ENCODE peak calls at places on chromosome 14, in seven cellular contexts. G, P, U, N, K, D and B are unnamed samples.

GRCh38 chr14:54420478-54421116 is 20.6 kb downstream of the CNIH1 start:
- DNase-seq in G (peak), P (no peak), U (peak), N (peak), K (no peak), D (peak), B (peak)

GRCh38 chr14:20278414-20278813 is 27.3 kb downstream of the TTC5 start:
- DNase-seq in G (no peak), P (no peak), U (no peak), N (peak), K (no peak), D (no peak), B (peak)

GRCh38 chr14:102594514-102595175 is 2.2 kb downstream of the RCOR1 start:
- DNase-seq in G (peak), P (no peak), U (no peak), N (peak), K (no peak), D (peak), B (peak)

GRCh38 chr14:91018465-91018864 is 42.0 kb downstream of the RPS6KA5 start:
- DNase-seq in G (no peak), P (no peak), U (no peak), N (no peak), K (no peak), D (no peak), B (no peak)

GRCh38 chr14:33414041-33414440 is 475.4 kb downstream of the NPAS3 start:
- DNase-seq in G (peak), P (no peak), U (no peak), N (no peak), K (no peak), D (no peak), B (peak)

GRCh38 chr14:50943943-50944646 is at the start of gene PYGL:
- DNase-seq in G (peak), P (peak), U (no peak), N (peak), K (peak), D (peak), B (peak)

GRCh38 chr14:29144598-29144997 is 378.0 kb downstream of the FOXG1 start:
- DNase-seq in G (no peak), P (no peak), U (no peak), N (peak), K (no peak), D (peak), B (no peak)

GRCh38 chr14:54329082-54329695 is 67.6 kb upstream of the CDKN3 start:
- DNase-seq in G (peak), P (peak), U (peak), N (peak), K (peak), D (peak), B (peak)

GRCh38 chr14:88225721-88226120 is 97.3 kb downstream of the KCNK10 start:
- DNase-seq in G (no peak), P (no peak), U (no peak), N (no peak), K (peak), D (peak), B (no peak)

GRCh38 chr14:91464615-91465205 is 45.4 kb downstream of the PPP4R3A start:
- DNase-seq in G (peak), P (no peak), U (no peak), N (no peak), K (peak), D (no peak), B (no peak)

GRCh38 chr14:54537651-54538050 is 27.9 kb downstream of the CGRRF1 start:
- DNase-seq in G (no peak), P (no peak), U (no peak), N (no peak), K (no peak), D (no peak), B (no peak)

DNA sequence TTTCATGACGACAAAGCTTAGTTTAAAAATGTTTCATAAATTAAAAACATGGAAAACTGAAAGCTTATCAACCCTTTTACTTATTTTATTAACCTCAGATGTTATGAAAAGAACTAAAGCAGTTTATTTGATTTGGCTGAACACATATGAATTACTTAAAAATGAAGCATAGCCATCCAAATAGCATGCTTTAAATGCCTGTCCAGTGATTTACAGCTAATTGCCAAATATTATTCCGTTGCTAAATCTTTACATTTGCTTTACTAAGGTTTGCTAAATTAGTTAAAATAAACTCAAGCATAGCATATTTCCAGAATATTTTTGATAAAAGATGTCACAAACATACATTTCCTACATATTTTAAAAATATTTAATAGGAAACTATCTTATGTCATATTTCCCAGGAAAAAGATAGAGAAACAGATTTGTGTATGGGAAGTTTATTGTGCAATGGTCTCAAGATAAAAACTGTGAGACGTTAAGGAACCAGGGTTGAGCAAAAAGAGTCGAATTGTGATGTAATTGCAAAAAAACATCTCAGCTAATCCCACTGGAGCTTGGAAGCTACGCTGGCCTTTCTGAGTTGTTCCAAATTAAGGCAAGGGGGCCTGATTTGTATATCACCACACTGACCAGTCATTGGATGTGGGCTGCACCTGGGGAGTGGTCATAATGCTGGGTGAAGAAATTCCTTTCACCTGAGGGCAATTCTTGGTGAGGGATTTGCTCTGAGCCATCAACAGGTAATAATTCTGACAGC is 25.7 kb downstream of the GPR135 start:
- DNase-seq in G (no peak), P (no peak), U (no peak), N (peak), K (no peak), D (peak), B (no peak)
- H3K4ac ChIP-seq in G (no peak), P (no peak), U (no peak), N (no peak), K (no peak), D (no peak), B (no peak)

GRCh38 chr14:89956294-89957009 is 725 bp downstream of the TDP1 start:
- DNase-seq in G (peak), P (peak), U (no peak), N (peak), K (peak), D (peak), B (peak)
- H3K4ac ChIP-seq in G (peak), P (no peak), U (no peak), N (peak), K (no peak), D (peak), B (peak)

DNA sequence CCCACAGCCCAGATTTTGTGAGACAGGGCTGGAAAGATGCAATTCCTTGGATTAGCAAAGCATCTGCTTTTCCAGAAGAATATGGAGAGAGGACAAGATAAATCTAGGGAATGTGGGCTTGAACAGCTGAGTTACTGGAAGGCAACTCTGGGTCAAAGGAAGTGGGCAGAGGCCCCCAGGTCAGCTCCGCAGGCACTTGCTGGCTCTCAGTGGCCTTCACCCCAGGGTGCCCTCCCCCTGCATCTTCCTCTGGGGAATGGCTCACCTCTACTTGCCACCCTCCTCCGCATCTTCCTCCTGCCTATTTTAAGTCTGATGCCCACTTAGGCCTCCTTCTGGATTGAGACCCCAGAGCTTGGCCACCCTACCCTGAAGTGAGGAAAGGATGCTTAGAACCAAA is 10.5 kb upstream of the PNMA1 start:
- DNase-seq in G (no peak), P (no peak), U (no peak), N (no peak), K (no peak), D (no peak), B (no peak)
- H3K4ac ChIP-seq in G (no peak), P (no peak), U (no peak), N (peak), K (no peak), D (no peak), B (peak)

DNA sequence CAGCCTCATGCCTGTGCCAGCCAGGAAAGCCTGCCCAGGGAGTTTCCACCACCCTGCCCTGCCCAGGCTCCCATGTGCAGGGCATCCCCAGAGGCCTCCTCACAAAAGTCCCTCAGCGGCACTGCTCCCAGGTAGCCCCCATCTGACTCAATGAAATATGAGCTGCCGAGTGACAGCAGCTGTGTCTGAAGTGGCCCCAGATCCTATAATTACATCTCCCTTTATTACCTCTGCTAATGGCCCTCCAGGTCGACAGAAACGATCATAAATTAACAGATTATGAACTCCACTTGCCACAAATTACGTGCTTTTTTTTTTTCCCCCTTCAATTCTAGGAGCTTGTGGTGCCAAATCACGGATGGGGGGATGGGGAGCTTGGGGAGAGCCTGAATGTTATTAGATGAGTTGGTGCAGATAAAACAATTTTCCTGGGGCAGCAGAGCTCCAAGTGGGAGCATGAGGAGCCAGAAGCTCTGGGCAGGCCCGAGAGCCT is 110.4 kb downstream of the ESRRB start:
- DNase-seq in G (no peak), P (no peak), U (no peak), N (no peak), K (no peak), D (no peak), B (no peak)
- H3K4ac ChIP-seq in G (no peak), P (no peak), U (no peak), N (no peak), K (no peak), D (no peak), B (no peak)

DNA sequence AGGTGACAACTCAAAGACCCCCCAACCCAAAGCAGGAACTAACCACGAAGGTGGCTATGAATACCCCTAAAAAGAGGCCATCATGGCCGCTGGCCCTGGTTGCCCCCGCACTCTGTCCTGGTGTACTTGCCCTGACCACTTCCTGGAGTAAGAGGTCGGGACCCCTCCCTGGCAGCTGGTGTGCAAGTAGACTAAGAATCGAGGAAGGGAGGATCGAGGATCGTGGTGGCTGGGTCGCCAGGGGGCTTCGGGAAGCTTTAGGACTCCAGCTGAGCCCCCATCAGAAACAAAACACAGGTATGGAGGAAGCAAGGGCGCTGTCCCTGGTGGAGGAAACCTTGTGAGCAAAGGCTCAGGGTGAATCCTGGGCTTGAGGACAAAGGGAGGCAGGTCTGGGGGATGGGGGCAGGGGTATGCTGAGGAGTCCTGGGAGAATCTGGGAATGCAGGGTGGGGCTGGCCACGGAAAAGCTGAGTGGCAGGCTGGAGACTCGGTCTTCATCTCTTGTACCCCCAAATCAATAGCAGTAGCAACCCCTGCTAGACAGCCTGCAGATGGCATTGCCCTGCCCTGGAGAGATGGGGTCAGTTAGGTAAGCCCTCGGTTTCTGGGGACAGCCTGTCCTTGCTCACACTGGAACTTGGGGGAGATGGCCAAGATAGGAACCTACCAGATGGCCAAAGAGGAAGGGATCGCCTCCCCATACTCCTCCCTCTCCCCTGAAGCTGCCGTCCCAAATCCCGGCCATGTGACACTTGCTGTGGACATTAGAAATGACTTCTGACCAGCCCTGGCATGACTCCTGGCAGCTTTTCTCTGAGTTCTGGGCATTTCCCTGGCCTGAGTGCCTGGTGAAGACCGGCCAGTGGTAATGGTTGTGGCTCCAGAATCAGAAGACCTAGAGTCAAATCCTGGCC is 45.3 kb upstream of the ESRRB start:
- DNase-seq in G (peak), P (no peak), U (no peak), N (no peak), K (no peak), D (no peak), B (no peak)
- H3K4ac ChIP-seq in G (no peak), P (no peak), U (peak), N (no peak), K (no peak), D (no peak), B (no peak)

GRCh38 chr14:105436402-105436801 is 16.8 kb downstream of the MTA1 start:
- DNase-seq in G (no peak), P (no peak), U (no peak), N (no peak), K (no peak), D (no peak), B (no peak)

GRCh38 chr14:105439710-105440553 is 20.3 kb downstream of the MTA1 start:
- DNase-seq in G (no peak), P (no peak), U (no peak), N (no peak), K (no peak), D (no peak), B (no peak)

GRCh38 chr14:105439179-105439578 is 19.6 kb downstream of the MTA1 start:
- DNase-seq in G (no peak), P (no peak), U (no peak), N (no peak), K (no peak), D (no peak), B (no peak)

GRCh38 chr14:105436891-105437722 is 17.5 kb downstream of the MTA1 start:
- DNase-seq in G (no peak), P (no peak), U (no peak), N (no peak), K (no peak), D (no peak), B (no peak)

DNA sequence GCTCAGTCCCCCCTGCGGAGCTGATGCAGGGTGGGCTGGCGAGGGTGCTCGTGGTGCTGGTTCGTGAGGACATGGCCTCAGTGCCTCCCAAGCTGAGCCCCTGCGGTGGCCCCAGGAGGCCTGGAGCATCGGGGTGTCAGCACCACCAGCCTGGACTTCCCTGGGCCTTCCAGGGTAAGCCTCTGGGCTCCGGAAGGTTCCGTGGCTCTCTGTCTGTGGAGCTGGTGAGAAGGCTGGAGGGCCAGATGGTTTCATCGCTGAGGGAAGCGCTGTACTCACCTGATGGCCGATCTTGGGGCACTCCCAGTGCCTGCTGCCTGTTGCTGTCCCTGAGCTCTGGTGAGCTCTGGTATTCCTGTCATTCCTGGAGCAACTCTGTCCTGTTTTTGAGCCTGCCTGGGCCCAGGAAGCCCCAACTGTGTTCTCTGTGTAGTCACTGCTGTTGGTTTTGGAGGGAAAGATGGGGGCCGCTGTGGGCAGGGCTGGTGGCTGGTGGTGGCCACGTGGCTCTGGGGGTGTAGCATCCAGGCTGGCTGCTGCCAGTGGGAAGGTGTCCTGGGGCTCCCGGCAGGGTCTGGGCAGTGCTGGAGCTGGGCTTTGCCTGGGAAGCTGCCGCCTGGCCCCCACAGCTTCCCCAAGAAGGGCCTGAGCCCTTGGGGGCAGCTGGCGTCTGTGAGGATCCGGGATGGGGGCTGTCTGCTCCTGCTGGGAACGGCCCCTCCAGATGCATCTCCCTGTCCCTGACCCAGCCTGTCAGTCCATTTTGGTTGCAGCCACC is 18.3 kb downstream of the MTA1 start:
- DNase-seq in G (no peak), P (no peak), U (no peak), N (no peak), K (no peak), D (no peak), B (no peak)
- H3K4ac ChIP-seq in G (no peak), P (no peak), U (no peak), N (no peak), K (no peak), D (peak), B (no peak)

DNA sequence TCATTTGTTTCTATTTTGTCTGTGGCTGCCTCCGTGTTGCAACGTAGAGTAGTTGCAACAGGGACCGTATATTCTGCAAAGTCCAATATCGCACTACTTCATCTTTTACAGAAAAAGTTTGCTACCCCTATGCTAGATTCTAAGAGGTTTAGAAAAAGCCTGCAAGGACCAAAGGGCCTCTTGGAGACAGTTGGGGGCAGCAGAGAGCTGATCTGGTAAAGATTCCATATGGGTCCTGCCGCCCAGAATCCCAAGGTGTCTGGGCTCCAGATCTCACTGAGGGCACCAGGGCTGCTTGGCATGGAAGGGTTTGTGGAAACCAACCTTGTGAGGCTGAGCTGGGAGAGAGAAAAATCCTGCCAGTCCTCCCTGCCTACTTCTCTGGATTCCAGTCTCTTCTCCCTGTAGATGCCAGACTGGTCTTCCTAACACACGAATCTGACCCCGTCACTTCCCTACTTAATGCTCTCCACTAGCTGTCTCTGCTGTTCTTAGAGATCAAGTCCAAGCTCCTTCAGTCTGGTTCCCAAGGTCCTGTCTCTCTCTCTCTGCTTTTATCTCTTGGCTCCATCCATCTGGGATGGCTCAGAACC is 74.6 kb downstream of the GLRX5 start:
- DNase-seq in G (peak), P (peak), U (no peak), N (peak), K (peak), D (peak), B (peak)
- H3K4ac ChIP-seq in G (no peak), P (no peak), U (no peak), N (no peak), K (no peak), D (no peak), B (no peak)

GRCh38 chr14:40859065-40859464 is 747.6 kb upstream of the LRFN5 start:
- DNase-seq in G (peak), P (peak), U (no peak), N (no peak), K (no peak), D (no peak), B (no peak)

GRCh38 chr14:40850191-40850590 is 756.5 kb upstream of the LRFN5 start:
- DNase-seq in G (peak), P (no peak), U (no peak), N (no peak), K (no peak), D (no peak), B (no peak)

GRCh38 chr14:40855343-40855742 is 751.3 kb upstream of the LRFN5 start:
- DNase-seq in G (no peak), P (no peak), U (no peak), N (no peak), K (no peak), D (no peak), B (no peak)
- H3K4ac ChIP-seq in G (no peak), P (no peak), U (no peak), N (no peak), K (no peak), D (no peak), B (no peak)

DNA sequence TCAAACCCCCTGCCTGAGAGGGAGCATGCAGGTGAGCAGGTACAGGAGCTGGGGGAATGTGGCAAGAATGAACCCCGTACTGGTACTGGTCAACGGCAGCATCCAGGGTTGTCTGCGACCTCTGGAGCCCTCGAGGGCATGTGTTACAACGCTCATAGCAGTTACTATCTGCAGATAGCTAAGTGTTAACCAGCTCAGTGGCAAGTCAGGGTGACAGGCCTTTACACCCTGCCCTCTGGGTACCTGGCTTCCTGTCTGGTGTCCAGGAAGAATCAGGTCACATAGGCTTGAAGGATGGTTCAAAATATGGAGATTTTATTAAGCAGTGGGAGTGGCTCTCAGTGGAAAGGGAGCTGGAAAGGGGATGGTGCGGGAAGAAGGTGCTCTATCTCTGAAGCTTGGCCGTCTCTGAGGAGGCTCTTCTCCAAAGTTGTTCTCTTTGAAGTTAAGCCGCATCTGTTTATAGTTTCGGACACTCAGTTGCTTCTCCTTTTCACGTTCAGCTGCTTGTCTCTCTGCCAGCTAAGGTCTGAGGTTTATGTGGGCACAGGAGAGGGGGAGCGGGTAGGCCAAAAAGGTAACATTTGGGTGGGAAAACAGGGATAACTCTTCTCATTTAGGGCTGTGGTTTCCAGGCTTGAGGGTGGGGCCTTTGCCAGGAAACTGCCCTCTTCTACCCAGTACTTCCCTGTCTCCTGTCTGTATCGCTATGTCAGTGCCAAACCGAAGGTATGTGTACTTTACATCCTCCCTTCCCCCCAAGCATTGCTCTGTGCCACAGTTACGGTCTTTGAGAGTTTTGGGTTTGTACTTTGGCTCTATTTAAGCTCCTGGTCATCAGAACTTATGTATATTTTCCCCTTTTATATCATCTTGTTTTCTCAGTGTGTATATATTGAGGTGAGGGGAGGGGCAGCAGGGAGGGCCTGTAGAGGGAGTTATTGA is 305.8 kb downstream of the RGS6 start:
- DNase-seq in G (no peak), P (no peak), U (no peak), N (no peak), K (no peak), D (no peak), B (no peak)
- H3K4ac ChIP-seq in G (no peak), P (no peak), U (no peak), N (no peak), K (no peak), D (no peak), B (no peak)